ENCODE peak calls at places on chromosomes 13 and 19, in six cellular contexts. K, O, I, G, L and V are unnamed samples.

GRCh38 chr13:67228909-67229308 is 1.2 kb downstream of the PCDH9 start:
- DNase-seq in O (no peak), L (no peak), I (no peak), G (no peak), K (no peak), V (no peak)

GRCh38 chr13:32587014-32587773 is 942 bp downstream of the PDS5B start:
- DNase-seq in K (peak), L (no peak), O (peak), G (peak), I (peak), V (peak)

GRCh38 chr19:32914879-32915278 is 45.3 kb upstream of the SLC7A9 start:
- DNase-seq in O (no peak), K (no peak), I (no peak), L (no peak), G (no peak), V (no peak)

GRCh38 chr13:85366759-85367417 is 432.3 kb downstream of the SLITRK6 start:
- DNase-seq in L (no peak), K (no peak), G (no peak), O (no peak), I (no peak), V (no peak)

GRCh38 chr19:5436101-5436947 is 18.9 kb upstream of the ZNRF4 start:
- DNase-seq in I (peak), L (no peak), K (no peak), O (no peak), G (peak), V (peak)

GRCh38 chr13:110876592-110876991 is 38.3 kb downstream of the ANKRD10 start:
- DNase-seq in G (no peak), K (no peak), I (no peak), O (no peak), L (no peak), V (no peak)

GRCh38 chr13:71851541-71851940 is 15.5 kb downstream of the DACH1 start:
- DNase-seq in G (no peak), I (no peak), K (no peak), L (no peak), O (no peak), V (no peak)

GRCh38 chr13:27264181-27264580 is 6.4 kb upstream of the RASL11A start:
- DNase-seq in G (no peak), K (no peak), I (no peak), L (no peak), O (no peak), V (no peak)

GRCh38 chr19:48754950-48755645 is at the start of gene FGF21:
- DNase-seq in L (no peak), K (no peak), I (no peak), O (no peak), G (no peak), V (peak)

GRCh38 chr13:75838366-75839017 is 202.4 kb downstream of the LMO7 start:
- DNase-seq in G (no peak), K (no peak), L (no peak), I (no peak), O (no peak), V (no peak)

GRCh38 chr19:51372649-51373504 is at the start of gene NKG7:
- DNase-seq in G (peak), K (no peak), O (no peak), L (peak), I (no peak), V (no peak)

GRCh38 chr13:69324109-69324886 is 783.3 kb upstream of the ATXN8OS start:
- DNase-seq in O (peak), I (no peak), K (peak), L (no peak), G (no peak), V (no peak)

GRCh38 chr13:111187879-111188643 is 73.0 kb downstream of the ARHGEF7 start:
- DNase-seq in L (no peak), K (no peak), I (no peak), G (no peak), O (no peak), V (no peak)

GRCh38 chr13:94673841-94674240 is 38.5 kb downstream of the SOX21 start:
- DNase-seq in L (no peak), I (no peak), G (no peak), K (no peak), O (no peak), V (peak)

GRCh38 chr13:79581870-79582315 is 100.9 kb downstream of the NDFIP2 start:
- DNase-seq in G (no peak), O (peak), L (no peak), K (no peak), I (no peak), V (peak)

GRCh38 chr13:101941095-101941777 is 460.6 kb downstream of the FGF14 start:
- DNase-seq in G (no peak), L (no peak), K (no peak), I (no peak), O (no peak), V (no peak)

GRCh38 chr13:64054306-64054705 is 2638.7 kb upstream of the PCDH20 start:
- DNase-seq in L (no peak), G (no peak), K (no peak), O (no peak), I (no peak), V (no peak)

GRCh38 chr13:42883142-42883541 is 101.8 kb downstream of the FAM216B start:
- DNase-seq in K (no peak), O (no peak), I (no peak), L (no peak), G (no peak), V (no peak)

GRCh38 chr13:51910508-51910907 is 48.7 kb downstream of the CCDC70 start:
- DNase-seq in K (no peak), L (no peak), O (no peak), I (no peak), G (no peak), V (no peak)

GRCh38 chr13:37127706-37128241 is 22.3 kb upstream of the CSNK1A1L start:
- DNase-seq in O (no peak), I (no peak), L (no peak), K (no peak), G (no peak), V (no peak)
- TF ChIP-seq ATF3 in O (no peak), I (no peak), L (no peak), K (no peak), G (no peak), V (no peak)

DNA sequence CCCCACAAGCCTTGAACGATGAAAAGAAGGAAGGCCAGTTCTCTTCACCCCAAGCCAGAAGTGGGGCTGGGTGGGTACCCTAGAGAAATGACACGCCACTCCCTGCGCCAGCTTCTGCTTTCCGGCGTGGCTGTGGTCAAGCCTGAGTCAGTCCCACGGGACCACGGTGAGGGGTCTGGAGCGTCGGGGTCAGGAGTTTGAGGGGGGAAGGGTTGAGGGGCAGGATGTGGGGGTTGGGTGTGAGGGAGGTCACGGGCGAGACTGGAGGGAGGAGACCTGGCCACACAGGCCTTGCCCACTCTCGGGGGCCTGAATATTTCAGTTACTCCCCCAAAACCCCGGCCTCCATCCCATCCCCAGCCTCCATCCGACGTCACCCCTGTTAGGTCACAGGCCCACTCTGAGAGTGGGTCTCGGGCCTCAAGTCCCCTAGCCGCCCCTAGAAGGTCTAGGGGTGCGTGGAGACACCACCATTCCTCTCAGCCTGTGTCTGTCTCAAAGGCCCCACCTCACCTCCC is 500 bp upstream of the IFI30 start:
- DNase-seq in G (no peak), I (no peak), O (no peak), K (no peak), L (no peak), V (no peak)
- TF ChIP-seq ATF3 in G (no peak), I (no peak), O (no peak), K (no peak), L (peak), V (no peak)

DNA sequence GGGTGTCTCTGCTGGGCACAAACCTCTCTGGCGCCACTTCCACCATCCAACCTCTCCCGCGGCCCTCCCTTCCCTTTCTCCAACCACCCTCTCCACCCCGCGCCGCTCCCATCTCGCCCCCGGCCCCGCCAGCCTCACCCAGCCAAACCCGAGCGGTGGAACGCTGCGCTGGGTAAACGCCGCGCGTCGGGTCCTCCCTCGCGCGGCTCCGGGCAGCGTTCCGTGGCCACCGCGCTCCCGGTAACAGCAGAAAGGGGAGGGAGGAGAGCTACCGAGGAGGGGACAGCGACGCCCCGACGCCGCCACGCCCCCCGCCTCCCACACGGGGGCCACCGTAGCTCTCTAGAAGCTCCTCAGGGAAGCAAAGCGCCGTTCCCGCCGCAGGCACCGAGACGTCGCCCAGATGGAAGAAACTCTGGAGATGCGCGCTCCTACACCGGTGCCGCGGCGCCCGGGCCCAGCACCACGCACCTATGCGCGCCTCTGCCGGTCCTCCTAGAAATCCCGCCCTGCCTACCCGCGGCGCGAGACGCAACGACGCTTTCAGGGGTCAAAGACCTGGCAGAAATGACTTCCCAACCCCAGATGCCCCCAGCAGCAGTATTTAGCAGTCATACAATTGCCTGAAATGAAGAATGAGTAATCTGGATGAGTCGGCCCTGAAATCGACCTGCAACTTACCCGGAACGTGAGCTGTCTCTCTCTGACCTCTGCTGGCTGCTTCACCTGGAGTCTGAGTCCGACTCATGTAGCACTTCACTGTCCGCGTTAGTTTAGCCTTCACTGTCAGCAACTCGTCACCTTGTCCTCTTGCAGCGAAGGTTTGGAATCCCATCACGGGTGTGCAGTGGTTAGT is at the start of gene RUBCNL:
- DNase-seq in G (peak), L (no peak), O (peak), I (peak), K (no peak), V (peak)
- TF ChIP-seq ATF3 in G (no peak), L (no peak), O (no peak), I (no peak), K (no peak), V (no peak)

DNA sequence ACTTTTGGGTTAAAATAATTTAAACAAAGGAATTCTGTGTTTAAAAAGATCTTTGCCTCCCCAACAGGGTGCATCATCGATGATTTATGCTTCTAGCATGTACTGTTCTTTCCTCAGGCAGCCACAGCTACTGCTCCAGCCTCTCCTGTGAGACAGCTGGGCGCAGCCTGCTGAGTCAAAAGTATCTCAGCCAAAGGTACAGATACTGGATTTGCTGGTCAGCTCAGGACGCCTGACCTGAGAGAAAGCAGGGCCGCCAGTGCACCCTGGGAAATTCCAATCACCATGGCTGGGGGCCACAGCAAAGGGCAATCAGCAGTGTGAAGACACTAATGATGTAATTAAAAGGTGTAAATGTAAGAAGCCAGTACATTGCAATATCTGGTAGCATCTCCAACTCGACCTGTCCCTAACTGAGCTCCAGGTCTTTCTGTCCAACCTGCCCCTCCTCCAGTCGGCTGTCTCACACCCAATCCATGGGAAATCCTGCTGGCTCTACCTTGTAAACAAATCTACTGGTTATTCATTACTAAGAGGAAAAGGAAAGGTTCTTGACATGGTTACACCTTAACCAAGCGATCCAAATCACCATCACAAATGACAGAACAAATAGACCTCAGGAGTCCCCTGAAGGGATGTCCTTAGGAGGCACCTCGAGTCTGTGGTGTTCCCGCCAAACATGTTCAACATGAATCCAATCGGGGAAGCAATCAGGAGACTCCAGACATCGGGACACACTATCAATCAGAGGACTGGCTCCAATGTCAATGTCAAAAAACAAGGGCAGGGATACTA is 7.3 kb downstream of the OPA3 start:
- DNase-seq in G (no peak), I (no peak), O (no peak), L (no peak), K (peak), V (no peak)
- TF ChIP-seq ATF3 in G (no peak), I (no peak), O (no peak), L (no peak), K (no peak), V (no peak)

GRCh38 chr13:29884671-29885424 is 34.4 kb upstream of the UBL3 start:
- DNase-seq in K (peak), G (no peak), I (no peak), L (no peak), O (no peak), V (no peak)
- TF ChIP-seq ATF3 in K (no peak), G (no peak), I (no peak), L (no peak), O (no peak), V (no peak)

GRCh38 chr13:35881360-35881759 is 249.8 kb downstream of the DCLK1 start:
- DNase-seq in O (no peak), G (no peak), L (no peak), I (no peak), K (no peak), V (no peak)
- TF ChIP-seq ATF3 in O (no peak), G (no peak), L (no peak), I (no peak), K (no peak), V (no peak)

GRCh38 chr19:29215322-29215845 is 2.4 kb upstream of the UQCRFS1 start:
- DNase-seq in I (no peak), G (no peak), K (no peak), O (no peak), L (no peak), V (no peak)

GRCh38 chr19:29212614-29213573 is at the start of gene UQCRFS1:
- DNase-seq in G (peak), O (peak), K (peak), I (peak), L (peak), V (peak)

GRCh38 chr19:29214411-29214810 is 1.5 kb upstream of the UQCRFS1 start:
- DNase-seq in O (no peak), L (no peak), I (no peak), G (no peak), K (no peak), V (no peak)

GRCh38 chr19:29217591-29217990 is 4.6 kb upstream of the UQCRFS1 start:
- DNase-seq in G (no peak), L (no peak), O (no peak), I (no peak), K (no peak), V (no peak)

GRCh38 chr19:29216021-29216420 is 3.1 kb upstream of the UQCRFS1 start:
- DNase-seq in G (no peak), O (no peak), L (no peak), K (no peak), I (no peak), V (no peak)
- TF ChIP-seq ATF3 in G (no peak), O (no peak), L (no peak), K (no peak), I (no peak), V (no peak)